ENCODE peak calls at places on chromosomes 12 and 14, in eight cellular contexts. H, S, J, A, Z, V, T and K are unnamed samples.

GRCh38 chr12:57341275-57341990 is 89.4 kb downstream of the R3HDM2 start:
- DNase-seq in H (no peak), S (no peak), J (peak; percentile 51), A (no peak), Z (no peak), V (no peak), T (no peak), K (no peak)

GRCh38 chr12:17361224-17361623 is 728.8 kb downstream of the RERGL start:
- DNase-seq in H (no peak), S (no peak), J (no peak), A (no peak), Z (no peak), V (no peak), T (no peak), K (no peak)

GRCh38 chr12:77537648-77538047 is 293.0 kb upstream of the NAV3 start:
- DNase-seq in H (no peak), S (no peak), J (no peak), A (no peak), Z (no peak), V (no peak), T (no peak), K (no peak)

GRCh38 chr12:25759752-25760151 is 198.7 kb upstream of the RASSF8 start:
- DNase-seq in H (no peak), S (no peak), J (no peak), A (no peak), Z (no peak), V (no peak), T (no peak), K (no peak)

GRCh38 chr12:132610051-132610759 is at the start of gene LRCOL1:
- DNase-seq in H (peak; percentile 71), S (peak; percentile 18), J (peak; percentile 71), A (peak; percentile 51), Z (no peak), V (no peak), T (no peak), K (no peak)

GRCh38 chr14:31059152-31059924 is 33.2 kb upstream of the STRN3 start:
- DNase-seq in H (peak; percentile 57), S (no peak), J (peak; percentile 41), A (no peak), Z (no peak), V (no peak), T (no peak), K (no peak)

GRCh38 chr14:105500726-105501101 is 9.7 kb downstream of the TEDC1 start:
- DNase-seq in H (no peak), S (no peak), J (no peak), A (peak; percentile 64), Z (no peak), V (no peak), T (no peak), K (no peak)

GRCh38 chr14:74955229-74955999 is at the start of gene PGF:
- DNase-seq in H (no peak), S (no peak), J (peak; percentile 75), A (no peak), Z (peak; percentile 53), V (no peak), T (peak; percentile 6), K (no peak)

GRCh38 chr12:112854344-112854743 is 52.4 kb upstream of the OAS1 start:
- DNase-seq in H (no peak), S (no peak), J (no peak), A (no peak), Z (no peak), V (no peak), T (no peak), K (no peak)

GRCh38 chr12:22408605-22409004 is 74.1 kb upstream of the ST8SIA1 start:
- DNase-seq in H (no peak), S (no peak), J (no peak), A (no peak), Z (no peak), V (no peak), T (no peak), K (peak; percentile 6)

GRCh38 chr14:77009014-77009413 is 19.5 kb downstream of the IRF2BPL start:
- DNase-seq in H (no peak), S (no peak), J (no peak), A (no peak), Z (no peak), V (no peak), T (no peak), K (no peak)

GRCh38 chr14:92122351-92122677 is 545 bp downstream of the CPSF2 start:
- DNase-seq in H (no peak), S (no peak), J (no peak), A (no peak), Z (no peak), V (no peak), T (no peak), K (peak; percentile 42)

GRCh38 chr12:125856899-125857298 is 791.7 kb downstream of the AACS start:
- DNase-seq in H (no peak), S (no peak), J (no peak), A (no peak), Z (no peak), V (no peak), T (no peak), K (no peak)

GRCh38 chr12:85872497-85873091 is 1.5 kb upstream of the NTS start:
- DNase-seq in H (peak; percentile 13), S (peak; percentile 72), J (no peak), A (no peak), Z (no peak), V (no peak), T (no peak), K (no peak)

GRCh38 chr12:52202361-52203078 is 10.7 kb upstream of the KRT80 start:
- DNase-seq in H (no peak), S (no peak), J (no peak), A (peak; percentile 62), Z (no peak), V (no peak), T (no peak), K (no peak)

GRCh38 chr12:10197879-10198278 is 14.8 kb upstream of the GABARAPL1 start:
- DNase-seq in H (no peak), S (no peak), J (no peak), A (no peak), Z (no peak), V (no peak), T (no peak), K (no peak)

GRCh38 chr12:100964026-100964425 is 169.4 kb downstream of the ANO4 start:
- DNase-seq in H (no peak), S (no peak), J (no peak), A (no peak), Z (no peak), V (no peak), T (no peak), K (no peak)

GRCh38 chr14:54133896-54134295 is 177.3 kb upstream of the BMP4 start:
- DNase-seq in H (no peak), S (no peak), J (no peak), A (no peak), Z (no peak), V (no peak), T (no peak), K (no peak)

GRCh38 chr12:1083888-1084262 is 92.9 kb downstream of the ERC1 start:
- DNase-seq in H (peak; percentile 44), S (peak; percentile 27), J (peak; percentile 60), A (no peak), Z (no peak), V (no peak), T (no peak), K (no peak)

GRCh38 chr12:104339663-104340062 is 36.1 kb downstream of the EID3 start:
- DNase-seq in H (no peak), S (no peak), J (no peak), A (no peak), Z (no peak), V (no peak), T (no peak), K (no peak)

GRCh38 chr14:80607430-80608200 is 333.9 kb downstream of the CEP128 start:
- DNase-seq in H (no peak), S (no peak), J (no peak), A (no peak), Z (no peak), V (no peak), T (no peak), K (no peak)

GRCh38 chr12:79367016-79367575 is 323.7 kb downstream of the PAWR start:
- DNase-seq in H (no peak), S (no peak), J (no peak), A (no peak), Z (no peak), V (no peak), T (no peak), K (no peak)

GRCh38 chr12:121618659-121619233 is 7.6 kb upstream of the ORAI1 start:
- DNase-seq in H (no peak), S (no peak), J (no peak), A (no peak), Z (no peak), V (no peak), T (no peak), K (no peak)

GRCh38 chr12:44296624-44297197 is 460.8 kb downstream of the TMEM117 start:
- DNase-seq in H (no peak), S (no peak), J (no peak), A (no peak), Z (no peak), V (no peak), T (no peak), K (no peak)

GRCh38 chr12:58575281-58575680 is 345.0 kb downstream of the LRIG3 start:
- DNase-seq in H (peak; percentile 77), S (no peak), J (peak; percentile 57), A (no peak), Z (no peak), V (no peak), T (no peak), K (no peak)

GRCh38 chr12:5076761-5077160 is 33.1 kb downstream of the KCNA5 start:
- DNase-seq in H (no peak), S (no peak), J (no peak), A (no peak), Z (no peak), V (no peak), T (no peak), K (no peak)

GRCh38 chr12:24739094-24739779 is 209.7 kb downstream of the BCAT1 start:
- DNase-seq in H (no peak), S (no peak), J (no peak), A (no peak), Z (no peak), V (no peak), T (no peak), K (no peak)

GRCh38 chr12:70831538-70831937 is 89.0 kb downstream of the PTPRR start:
- DNase-seq in H (no peak), S (no peak), J (no peak), A (no peak), Z (no peak), V (no peak), T (no peak), K (no peak)

GRCh38 chr12:109428038-109428629 is 49.0 kb downstream of the KCTD10 start:
- DNase-seq in H (peak; percentile 59), S (peak; percentile 67), J (peak; percentile 85), A (peak; percentile 80), Z (peak; percentile 55), V (peak; percentile 64), T (peak; percentile 64), K (peak; percentile 62)

GRCh38 chr12:115468087-115468510 is 784.1 kb upstream of the TBX3 start:
- DNase-seq in H (no peak), S (no peak), J (no peak), A (no peak), Z (no peak), V (no peak), T (no peak), K (no peak)

GRCh38 chr14:50875359-50876090 is 3.7 kb downstream of the ABHD12B start:
- DNase-seq in H (no peak), S (no peak), J (no peak), A (no peak), Z (peak; percentile 70), V (peak; percentile 27), T (peak; percentile 58), K (no peak)

GRCh38 chr12:125797421-125798175 is 732.4 kb downstream of the AACS start:
- DNase-seq in H (no peak), S (no peak), J (no peak), A (no peak), Z (no peak), V (no peak), T (no peak), K (no peak)

GRCh38 chr14:21734457-21735074 is 60.9 kb upstream of the OR4E1 start:
- DNase-seq in H (no peak), S (peak; percentile 30), J (peak; percentile 46), A (no peak), Z (no peak), V (peak; percentile 20), T (peak; percentile 60), K (no peak)

GRCh38 chr14:57085043-57085442 is 183.7 kb downstream of the EXOC5 start:
- DNase-seq in H (no peak), S (no peak), J (peak; percentile 18), A (no peak), Z (no peak), V (no peak), T (no peak), K (no peak)